ENCODE peak calls at places on chromosomes 5 and 9, in ten cellular contexts. One of them, this sample, is unnamed. For H3K27me3, the result is how much of the 10 kb centered on the place peaks cover.

GRCh38 chr5:126801992-126802294 is 25.0 kb downstream of the LMNB1 start:
- DNase-seq in stomach: no peak
- DNase-seq in suprapubic skin: no peak
- DNase-seq in tibial nerve: no peak
- DNase-seq in upper lobe of left lung: no peak
- DNase-seq in GM12878: no peak
- DNase-seq in SK-N-SH: peak
- DNase-seq in ovary: no peak
- DNase-seq in esophagus muscularis mucosa: no peak
- DNase-seq in HepG2: peak
- DNase-seq in this sample: no peak

GRCh38 chr9:113380869-113381378 is 4.1 kb upstream of the HDHD3 start:
- DNase-seq in HepG2: no peak
- DNase-seq in esophagus muscularis mucosa: no peak
- DNase-seq in stomach: no peak
- DNase-seq in SK-N-SH: no peak
- DNase-seq in GM12878: peak
- DNase-seq in suprapubic skin: no peak
- DNase-seq in upper lobe of left lung: no peak
- DNase-seq in ovary: no peak
- DNase-seq in tibial nerve: no peak
- DNase-seq in this sample: no peak

GRCh38 chr9:17635115-17635890 is 56.4 kb downstream of the SH3GL2 start:
- DNase-seq in stomach: no peak
- DNase-seq in SK-N-SH: no peak
- DNase-seq in suprapubic skin: no peak
- DNase-seq in ovary: no peak
- DNase-seq in upper lobe of left lung: no peak
- DNase-seq in HepG2: no peak
- DNase-seq in tibial nerve: no peak
- DNase-seq in GM12878: no peak
- DNase-seq in esophagus muscularis mucosa: no peak
- DNase-seq in this sample: no peak

GRCh38 chr5:168467755-168468280 is 18.5 kb upstream of the RARS1 start:
- DNase-seq in ovary: no peak
- DNase-seq in stomach: no peak
- DNase-seq in tibial nerve: no peak
- DNase-seq in esophagus muscularis mucosa: no peak
- DNase-seq in HepG2: no peak
- DNase-seq in SK-N-SH: no peak
- DNase-seq in upper lobe of left lung: no peak
- DNase-seq in GM12878: no peak
- DNase-seq in suprapubic skin: no peak
- DNase-seq in this sample: no peak

GRCh38 chr5:18744990-18745590 is 1110.8 kb downstream of the TAF11L14 start:
- DNase-seq in SK-N-SH: no peak
- DNase-seq in HepG2: no peak
- DNase-seq in GM12878: no peak
- DNase-seq in esophagus muscularis mucosa: peak
- DNase-seq in ovary: no peak
- DNase-seq in upper lobe of left lung: no peak
- DNase-seq in tibial nerve: no peak
- DNase-seq in stomach: no peak
- DNase-seq in suprapubic skin: no peak
- DNase-seq in this sample: no peak

GRCh38 chr9:126423709-126424185 is 97.1 kb downstream of the MVB12B start:
- DNase-seq in HepG2: no peak
- DNase-seq in stomach: no peak
- DNase-seq in tibial nerve: no peak
- DNase-seq in suprapubic skin: no peak
- DNase-seq in ovary: no peak
- DNase-seq in SK-N-SH: no peak
- DNase-seq in esophagus muscularis mucosa: no peak
- DNase-seq in GM12878: no peak
- DNase-seq in upper lobe of left lung: peak
- DNase-seq in this sample: no peak

GRCh38 chr9:114991861-114992260 is 61.5 kb upstream of the TNFSF8 start:
- DNase-seq in tibial nerve: no peak
- DNase-seq in GM12878: no peak
- DNase-seq in stomach: no peak
- DNase-seq in upper lobe of left lung: no peak
- DNase-seq in esophagus muscularis mucosa: peak
- DNase-seq in SK-N-SH: no peak
- DNase-seq in HepG2: no peak
- DNase-seq in ovary: no peak
- DNase-seq in suprapubic skin: no peak
- DNase-seq in this sample: no peak

GRCh38 chr9:135516132-135516860 is 4.9 kb upstream of the LCN1 start:
- DNase-seq in GM12878: no peak
- DNase-seq in SK-N-SH: no peak
- DNase-seq in suprapubic skin: peak
- DNase-seq in HepG2: no peak
- DNase-seq in ovary: no peak
- DNase-seq in tibial nerve: no peak
- DNase-seq in upper lobe of left lung: peak
- DNase-seq in esophagus muscularis mucosa: no peak
- DNase-seq in stomach: peak
- DNase-seq in this sample: peak

GRCh38 chr5:18811616-18812015 is 1176.4 kb downstream of the CDH18 start:
- DNase-seq in HepG2: no peak
- DNase-seq in upper lobe of left lung: no peak
- DNase-seq in ovary: no peak
- DNase-seq in esophagus muscularis mucosa: no peak
- DNase-seq in suprapubic skin: no peak
- DNase-seq in stomach: no peak
- DNase-seq in SK-N-SH: no peak
- DNase-seq in GM12878: no peak
- DNase-seq in tibial nerve: no peak
- DNase-seq in this sample: no peak

GRCh38 chr5:169748189-169748588 is 111.1 kb downstream of the DOCK2 start:
- DNase-seq in ovary: no peak
- DNase-seq in GM12878: no peak
- DNase-seq in esophagus muscularis mucosa: no peak
- DNase-seq in stomach: no peak
- DNase-seq in tibial nerve: no peak
- DNase-seq in upper lobe of left lung: no peak
- DNase-seq in suprapubic skin: no peak
- DNase-seq in HepG2: no peak
- DNase-seq in SK-N-SH: no peak
- DNase-seq in this sample: no peak

GRCh38 chr9:120603010-120603409 is 23.0 kb upstream of the CDK5RAP2 start:
- DNase-seq in esophagus muscularis mucosa: no peak
- DNase-seq in GM12878: no peak
- DNase-seq in stomach: no peak
- DNase-seq in tibial nerve: no peak
- DNase-seq in suprapubic skin: no peak
- DNase-seq in SK-N-SH: no peak
- DNase-seq in ovary: no peak
- DNase-seq in upper lobe of left lung: no peak
- DNase-seq in HepG2: no peak
- DNase-seq in this sample: no peak

GRCh38 chr9:131654857-131655577 is 84.9 kb downstream of the RAPGEF1 start:
- DNase-seq in suprapubic skin: no peak
- DNase-seq in esophagus muscularis mucosa: no peak
- DNase-seq in GM12878: no peak
- DNase-seq in SK-N-SH: no peak
- DNase-seq in tibial nerve: no peak
- DNase-seq in stomach: peak
- DNase-seq in upper lobe of left lung: no peak
- DNase-seq in ovary: no peak
- DNase-seq in HepG2: peak
- DNase-seq in this sample: no peak

GRCh38 chr5:71912021-71912420 is 192.9 kb downstream of the CARTPT start:
- DNase-seq in tibial nerve: no peak
- DNase-seq in GM12878: no peak
- DNase-seq in HepG2: no peak
- DNase-seq in suprapubic skin: no peak
- DNase-seq in upper lobe of left lung: no peak
- DNase-seq in esophagus muscularis mucosa: no peak
- DNase-seq in stomach: no peak
- DNase-seq in ovary: no peak
- DNase-seq in SK-N-SH: no peak
- DNase-seq in this sample: no peak

GRCh38 chr5:39561421-39561820 is 136.6 kb upstream of the DAB2 start:
- DNase-seq in HepG2: no peak
- DNase-seq in suprapubic skin: no peak
- DNase-seq in upper lobe of left lung: no peak
- DNase-seq in SK-N-SH: no peak
- DNase-seq in GM12878: no peak
- DNase-seq in tibial nerve: no peak
- DNase-seq in ovary: no peak
- DNase-seq in esophagus muscularis mucosa: no peak
- DNase-seq in stomach: no peak
- DNase-seq in this sample: no peak

GRCh38 chr5:39570418-39571027 is 145.7 kb upstream of the DAB2 start:
- DNase-seq in esophagus muscularis mucosa: no peak
- DNase-seq in upper lobe of left lung: no peak
- DNase-seq in GM12878: no peak
- DNase-seq in stomach: no peak
- DNase-seq in ovary: no peak
- DNase-seq in tibial nerve: no peak
- DNase-seq in SK-N-SH: peak
- DNase-seq in suprapubic skin: no peak
- DNase-seq in HepG2: peak
- DNase-seq in this sample: no peak

GRCh38 chr5:39569857-39570256 is 145.1 kb upstream of the DAB2 start:
- DNase-seq in HepG2: no peak
- DNase-seq in SK-N-SH: no peak
- DNase-seq in stomach: no peak
- DNase-seq in suprapubic skin: no peak
- DNase-seq in ovary: no peak
- DNase-seq in upper lobe of left lung: no peak
- DNase-seq in tibial nerve: no peak
- DNase-seq in GM12878: no peak
- DNase-seq in esophagus muscularis mucosa: no peak
- DNase-seq in this sample: no peak

GRCh38 chr5:39566891-39567290 is 142.1 kb upstream of the DAB2 start:
- DNase-seq in upper lobe of left lung: no peak
- DNase-seq in SK-N-SH: no peak
- DNase-seq in HepG2: no peak
- DNase-seq in suprapubic skin: no peak
- DNase-seq in tibial nerve: no peak
- DNase-seq in stomach: no peak
- DNase-seq in ovary: no peak
- DNase-seq in esophagus muscularis mucosa: no peak
- DNase-seq in GM12878: no peak
- DNase-seq in this sample: no peak
- H3K27me3 ChIP-seq in upper lobe of left lung: under half
- H3K27me3 ChIP-seq in SK-N-SH: half or more
- H3K27me3 ChIP-seq in HepG2: under half
- H3K27me3 ChIP-seq in suprapubic skin: under half
- H3K27me3 ChIP-seq in tibial nerve: under half
- H3K27me3 ChIP-seq in stomach: under half
- H3K27me3 ChIP-seq in ovary: under half
- H3K27me3 ChIP-seq in esophagus muscularis mucosa: under half
- H3K27me3 ChIP-seq in GM12878: under half
- H3K27me3 ChIP-seq in this sample: under half

DNA sequence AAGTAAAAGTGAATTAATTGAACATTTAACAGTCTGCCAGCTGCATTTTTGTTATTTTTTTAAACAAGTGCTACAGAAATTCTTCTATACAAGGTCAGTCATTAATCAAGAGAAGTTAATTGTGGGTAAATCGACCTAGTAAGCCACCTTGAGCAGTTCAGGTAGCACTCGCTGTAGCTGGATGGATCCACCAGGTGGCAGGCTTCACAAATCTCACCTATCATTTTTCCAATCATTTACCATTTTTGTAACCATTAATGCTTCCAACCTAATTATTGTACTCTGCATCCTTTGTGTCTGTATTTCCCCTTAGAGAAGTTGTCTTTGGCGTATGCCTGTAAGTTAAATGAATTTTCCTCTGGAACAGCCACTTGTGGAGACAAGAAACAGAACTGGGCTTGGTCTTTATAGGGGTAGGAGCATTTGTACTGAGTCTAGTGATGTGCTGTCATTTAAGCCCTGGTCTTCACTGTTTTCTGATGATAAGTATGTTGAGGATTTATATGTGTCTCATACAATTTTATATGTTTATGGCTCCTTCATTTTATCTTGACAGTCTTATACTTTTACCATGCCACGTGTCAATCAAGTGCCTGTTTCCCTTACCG is 39.5 kb downstream of the CD180 start:
- DNase-seq in ovary: no peak
- DNase-seq in upper lobe of left lung: no peak
- DNase-seq in esophagus muscularis mucosa: peak
- DNase-seq in suprapubic skin: no peak
- DNase-seq in HepG2: peak
- DNase-seq in tibial nerve: no peak
- DNase-seq in SK-N-SH: peak
- DNase-seq in GM12878: no peak
- DNase-seq in stomach: peak
- DNase-seq in this sample: no peak
- TF ChIP-seq EP300 in ovary: no peak
- TF ChIP-seq EP300 in upper lobe of left lung: no peak
- TF ChIP-seq EP300 in esophagus muscularis mucosa: no peak
- TF ChIP-seq EP300 in suprapubic skin: no peak
- TF ChIP-seq EP300 in HepG2: no peak
- TF ChIP-seq EP300 in tibial nerve: no peak
- TF ChIP-seq EP300 in SK-N-SH: peak
- TF ChIP-seq EP300 in GM12878: no peak
- TF ChIP-seq EP300 in stomach: no peak
- TF ChIP-seq EP300 in this sample: no peak

GRCh38 chr5:50962934-50963646 is 296.7 kb downstream of the PARP8 start:
- DNase-seq in SK-N-SH: peak
- DNase-seq in upper lobe of left lung: peak
- DNase-seq in suprapubic skin: peak
- DNase-seq in ovary: peak
- DNase-seq in tibial nerve: peak
- DNase-seq in esophagus muscularis mucosa: no peak
- DNase-seq in stomach: peak
- DNase-seq in HepG2: peak
- DNase-seq in GM12878: no peak
- DNase-seq in this sample: peak
- H3K27me3 ChIP-seq in SK-N-SH: under half
- H3K27me3 ChIP-seq in upper lobe of left lung: under half
- H3K27me3 ChIP-seq in suprapubic skin: half or more
- H3K27me3 ChIP-seq in ovary: under half
- H3K27me3 ChIP-seq in tibial nerve: under half
- H3K27me3 ChIP-seq in esophagus muscularis mucosa: under half
- H3K27me3 ChIP-seq in stomach: under half
- H3K27me3 ChIP-seq in HepG2: under half
- H3K27me3 ChIP-seq in GM12878: under half
- H3K27me3 ChIP-seq in this sample: under half

GRCh38 chr9:33162721-33163311 is 4.3 kb downstream of the B4GALT1 start:
- DNase-seq in ovary: peak
- DNase-seq in upper lobe of left lung: no peak
- DNase-seq in esophagus muscularis mucosa: no peak
- DNase-seq in SK-N-SH: no peak
- DNase-seq in stomach: peak
- DNase-seq in tibial nerve: peak
- DNase-seq in HepG2: peak
- DNase-seq in GM12878: no peak
- DNase-seq in suprapubic skin: peak
- DNase-seq in this sample: peak
- TF ChIP-seq EP300 in ovary: peak
- TF ChIP-seq EP300 in upper lobe of left lung: peak
- TF ChIP-seq EP300 in esophagus muscularis mucosa: no peak
- TF ChIP-seq EP300 in SK-N-SH: no peak
- TF ChIP-seq EP300 in stomach: peak
- TF ChIP-seq EP300 in tibial nerve: peak
- TF ChIP-seq EP300 in HepG2: peak
- TF ChIP-seq EP300 in GM12878: no peak
- TF ChIP-seq EP300 in suprapubic skin: no peak
- TF ChIP-seq EP300 in this sample: no peak

GRCh38 chr5:38455797-38456330 is 100.6 kb downstream of the LIFR start:
- DNase-seq in upper lobe of left lung: no peak
- DNase-seq in stomach: no peak
- DNase-seq in tibial nerve: no peak
- DNase-seq in HepG2: no peak
- DNase-seq in suprapubic skin: no peak
- DNase-seq in esophagus muscularis mucosa: no peak
- DNase-seq in SK-N-SH: no peak
- DNase-seq in GM12878: no peak
- DNase-seq in ovary: no peak
- DNase-seq in this sample: no peak
- H3K27me3 ChIP-seq in upper lobe of left lung: under half
- H3K27me3 ChIP-seq in stomach: under half
- H3K27me3 ChIP-seq in tibial nerve: under half
- H3K27me3 ChIP-seq in HepG2: under half
- H3K27me3 ChIP-seq in suprapubic skin: under half
- H3K27me3 ChIP-seq in esophagus muscularis mucosa: under half
- H3K27me3 ChIP-seq in SK-N-SH: under half
- H3K27me3 ChIP-seq in GM12878: under half
- H3K27me3 ChIP-seq in ovary: under half
- H3K27me3 ChIP-seq in this sample: under half